ENCODE peak calls at places on chromosomes 2 and 18, in five cellular contexts. Z is activated T-cell treated with anti-CD3 and anti-CD28 coated beads for 4 hours, G is memory B cell, S is LoVo, J is naive B cell. O is an unnamed sample.

GRCh38 chr2:227607969-227608368 is 6.7 kb downstream of the SCYGR3 start:
- DNase-seq in G (no peak), J (no peak), S (no peak), Z (no peak), O (no peak)

GRCh38 chr2:109028738-109029443 is 39.9 kb upstream of the EDAR start:
- DNase-seq in J (no peak), Z (no peak), G (no peak), S (no peak), O (no peak)

GRCh38 chr2:209662091-209662490 is 109.5 kb upstream of the UNC80 start:
- DNase-seq in Z (no peak), S (no peak), J (no peak), G (no peak), O (no peak)

GRCh38 chr2:203077458-203077857 is 62.8 kb downstream of the NBEAL1 start:
- DNase-seq in G (no peak), J (no peak), Z (no peak), S (no peak), O (no peak)

GRCh38 chr2:156456616-156457015 is 20.4 kb downstream of the GPD2 start:
- DNase-seq in Z (no peak), J (no peak), S (no peak), G (no peak), O (no peak)

GRCh38 chr2:19775838-19776237 is 125.9 kb downstream of the TTC32 start:
- DNase-seq in S (no peak), Z (no peak), J (no peak), G (no peak), O (no peak)

GRCh38 chr2:241666627-241667400 is 19.8 kb downstream of the DTYMK start:
- DNase-seq in G (no peak), S (no peak), Z (no peak), J (no peak), O (no peak)

GRCh38 chr2:69453475-69454129 is 16.4 kb upstream of the NFU1 start:
- DNase-seq in S (no peak), Z (no peak), G (no peak), J (no peak), O (no peak)

GRCh38 chr2:218998414-218999002 is 5.3 kb upstream of the CRYBA2 start:
- DNase-seq in S (no peak), Z (no peak), J (no peak), G (no peak), O (no peak)

GRCh38 chr2:9331704-9332103 is 91.6 kb downstream of the ITGB1BP1 start:
- DNase-seq in G (no peak), Z (no peak), S (no peak), J (no peak), O (no peak)

GRCh38 chr18:48910972-48911545 is 39.7 kb downstream of the SMAD7 start:
- DNase-seq in S (no peak), Z (no peak), J (no peak), G (no peak), O (no peak)

GRCh38 chr2:135052997-135053474 is 944 bp downstream of the RAB3GAP1 start:
- DNase-seq in J (no peak), S (no peak), G (no peak), Z (peak), O (peak)

GRCh38 chr2:190791347-190791982 is 89.2 kb upstream of the GLS start:
- DNase-seq in Z (peak), G (no peak), J (no peak), S (peak), O (no peak)

GRCh38 chr2:133523406-133523805 is 44.9 kb downstream of the NCKAP5 start:
- DNase-seq in J (no peak), Z (no peak), G (no peak), S (no peak), O (no peak)

GRCh38 chr2:42754021-42754775 is 9.7 kb downstream of the OXER1 start:
- DNase-seq in G (peak), S (no peak), Z (no peak), J (peak), O (no peak)

GRCh38 chr2:120820263-120820884 is 84.7 kb downstream of the GLI2 start:
- DNase-seq in J (no peak), G (no peak), S (no peak), Z (no peak), O (no peak)

GRCh38 chr2:231820786-231821303 is 34.6 kb downstream of the COPS7B start:
- DNase-seq in Z (no peak), J (no peak), G (no peak), S (no peak), O (no peak)

GRCh38 chr2:210007895-210008294 is 5.5 kb downstream of the RPE start:
- DNase-seq in Z (no peak), G (no peak), J (no peak), S (no peak), O (no peak)

GRCh38 chr2:217466799-217467198 is 536.0 kb downstream of the TNS1 start:
- DNase-seq in G (no peak), S (no peak), Z (no peak), J (no peak), O (no peak)

O was measured in lower lobe of right lung.